ENCODE peak calls at places on chromosome 7, in six cellular contexts. Q is right lobe of liver, H is fibroblast of lung, W is colonic mucosa, O is IMR-90, D is mesendoderm. K is an unnamed sample. For H3K27me3, the result is how much of the 10 kb centered on the place peaks cover.

GRCh38 chr7:91876391-91877133 is 3.9 kb downstream of the MTERF1 start:
- DNase-seq in Q (no peak), H (peak), W (no peak), O (peak), D (peak), K (no peak)

GRCh38 chr7:139825666-139826290 is 3.3 kb upstream of the TBXAS1 start:
- DNase-seq in Q (no peak), H (peak), W (no peak), O (peak), D (no peak), K (no peak)

GRCh38 chr7:3367271-3367670 is 66.2 kb downstream of the SDK1 start:
- DNase-seq in Q (no peak), H (peak), W (no peak), O (no peak), D (no peak), K (no peak)

GRCh38 chr7:105906169-105906568 is 29.8 kb upstream of the ATXN7L1 start:
- DNase-seq in Q (no peak), H (no peak), W (no peak), O (no peak), D (peak), K (no peak)

GRCh38 chr7:127557803-127558202 is 27.6 kb downstream of the GCC1 start:
- DNase-seq in Q (no peak), H (no peak), W (no peak), O (no peak), D (no peak), K (no peak)

GRCh38 chr7:95725170-95725569 is 47.2 kb upstream of the DYNC1I1 start:
- DNase-seq in Q (no peak), H (no peak), W (no peak), O (no peak), D (peak), K (no peak)

GRCh38 chr7:143395187-143396149 is 13.2 kb downstream of the EPHA1 start:
- DNase-seq in Q (peak), H (peak), W (no peak), O (no peak), D (peak), K (no peak)

GRCh38 chr7:13907824-13908223 is 81.6 kb downstream of the ETV1 start:
- DNase-seq in Q (no peak), H (no peak), W (no peak), O (no peak), D (no peak), K (no peak)

GRCh38 chr7:78090616-78091015 is 292.0 kb downstream of the PHTF2 start:
- DNase-seq in Q (no peak), H (no peak), W (no peak), O (peak), D (no peak), K (no peak)

DNA sequence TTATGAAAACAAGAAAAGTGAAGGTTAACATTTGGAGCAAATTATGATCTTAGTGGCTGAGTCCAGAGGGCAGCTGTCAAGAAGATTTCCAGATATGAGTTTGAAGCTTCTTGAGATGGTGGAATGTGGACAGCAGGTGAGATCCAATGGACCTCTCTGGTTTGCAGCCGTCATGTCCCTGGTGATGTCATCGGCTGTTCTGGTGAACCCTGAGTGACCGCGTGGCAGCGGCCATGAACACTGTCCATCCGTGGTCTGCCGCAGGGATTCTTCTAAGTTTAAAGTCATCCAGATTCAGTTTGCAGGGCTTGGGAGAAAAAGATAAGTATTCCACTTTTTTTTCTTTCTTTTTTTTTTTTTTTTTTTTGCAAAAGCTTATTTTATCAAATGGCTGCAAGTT is 15.8 kb upstream of the VIPR2 start:
- DNase-seq in Q (no peak), H (no peak), W (no peak), O (no peak), D (no peak), K (no peak)
- H3K27me3 ChIP-seq in Q (under half), H (under half), W (under half), O (under half), D (under half), K (under half)

GRCh38 chr7:844514-844913 is 12.2 kb downstream of the SUN1 start:
- DNase-seq in Q (no peak), H (no peak), W (no peak), O (no peak), D (no peak), K (no peak)

GRCh38 chr7:843230-843629 is 11.0 kb downstream of the SUN1 start:
- DNase-seq in Q (no peak), H (no peak), W (no peak), O (no peak), D (no peak), K (peak)

GRCh38 chr7:841943-842342 is 9.7 kb downstream of the SUN1 start:
- DNase-seq in Q (no peak), H (no peak), W (no peak), O (no peak), D (no peak), K (no peak)

GRCh38 chr7:844043-844442 is 11.8 kb downstream of the SUN1 start:
- DNase-seq in Q (no peak), H (no peak), W (no peak), O (no peak), D (no peak), K (peak)

GRCh38 chr7:842436-843031 is 10.3 kb downstream of the SUN1 start:
- DNase-seq in Q (no peak), H (no peak), W (no peak), O (no peak), D (peak), K (no peak)
- H3K27me3 ChIP-seq in Q (under half), H (under half), W (under half), O (under half), D (under half), K (under half)

GRCh38 chr7:1283941-1284742 is 51.5 kb downstream of the UNCX start:
- DNase-seq in Q (no peak), H (no peak), W (no peak), O (no peak), D (no peak), K (no peak)
- H3K27me3 ChIP-seq in Q (under half), H (under half), W (under half), O (under half), D (under half), K (under half)

DNA sequence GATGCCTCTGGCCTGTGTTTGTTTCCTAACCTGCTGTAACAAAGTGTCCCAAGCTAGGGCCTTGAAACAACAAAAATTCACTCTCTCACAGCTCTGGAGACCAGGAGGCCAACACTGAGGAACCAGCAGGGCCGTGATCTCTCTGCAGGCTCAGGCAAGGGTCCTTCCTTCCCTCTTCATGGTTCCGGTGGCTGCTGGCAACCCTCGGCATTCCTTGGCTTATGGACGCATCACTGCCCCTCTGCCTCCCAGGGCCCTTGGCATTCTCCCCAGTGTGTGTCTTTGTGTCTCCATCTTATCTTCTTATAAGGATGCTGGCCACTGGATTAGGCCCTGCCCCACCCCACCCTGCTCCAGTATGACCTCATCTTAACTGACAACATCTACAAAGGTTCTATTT is 17.0 kb downstream of the CNPY1 start:
- DNase-seq in Q (peak), H (no peak), W (no peak), O (no peak), D (no peak), K (no peak)
- H3K27me3 ChIP-seq in Q (under half), H (under half), W (under half), O (under half), D (under half), K (under half)

GRCh38 chr7:64433590-64433989 is 119.8 kb downstream of the ZNF736 start:
- DNase-seq in Q (no peak), H (no peak), W (no peak), O (no peak), D (no peak), K (peak)
- H3K27me3 ChIP-seq in Q (under half), H (under half), W (under half), O (under half), D (under half), K (under half)

DNA sequence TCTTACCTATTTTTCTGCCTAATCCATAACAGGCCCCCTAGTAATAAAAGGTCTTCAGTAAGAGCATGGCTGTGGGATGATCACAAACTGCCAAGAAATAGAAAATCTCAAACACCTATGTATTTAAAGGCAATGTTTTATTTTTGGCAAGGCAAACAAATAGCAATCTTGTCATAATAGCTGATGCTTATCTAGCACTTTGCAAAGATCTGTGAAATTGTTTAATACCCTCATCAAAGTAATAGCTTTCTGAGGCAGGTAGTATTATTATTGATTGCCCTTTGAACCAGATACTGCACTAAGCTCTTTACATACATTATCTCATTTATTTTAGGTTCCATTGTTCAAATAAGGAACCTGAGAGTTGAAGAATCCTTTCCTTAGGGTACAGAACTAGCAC is 1.6 kb upstream of the CADPS2 start:
- DNase-seq in Q (no peak), H (no peak), W (no peak), O (no peak), D (no peak), K (no peak)
- H3K27me3 ChIP-seq in Q (under half), H (under half), W (under half), O (under half), D (under half), K (under half)

GRCh38 chr7:125136755-125137547 is 207.3 kb upstream of the POT1 start:
- DNase-seq in Q (no peak), H (peak), W (no peak), O (peak), D (no peak), K (no peak)

DNA sequence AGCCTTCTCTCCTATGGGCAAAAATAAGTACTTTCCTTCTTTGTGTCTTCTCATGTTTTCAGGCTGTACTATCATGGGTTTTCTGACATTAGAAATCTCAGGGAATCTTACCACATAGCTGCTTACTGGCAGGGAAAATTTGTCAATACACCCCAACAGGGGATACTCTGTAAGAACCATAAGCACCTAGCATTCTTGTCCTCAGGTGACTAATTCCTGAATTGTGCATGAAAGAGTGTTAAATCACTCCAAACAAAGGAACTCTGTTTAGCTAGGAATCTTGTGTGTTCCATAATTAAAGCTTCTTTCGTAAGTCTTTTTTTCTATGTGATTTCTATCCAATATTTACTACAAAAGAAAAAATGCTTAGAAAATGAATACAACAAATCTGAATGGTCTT is 206.7 kb upstream of the POT1 start:
- DNase-seq in Q (no peak), H (peak), W (no peak), O (no peak), D (peak), K (no peak)
- H3K27me3 ChIP-seq in Q (under half), H (under half), W (under half), O (under half), D (under half), K (under half)

GRCh38 chr7:1396195-1396594 is 63.1 kb downstream of the MICALL2 start:
- DNase-seq in Q (no peak), H (no peak), W (no peak), O (no peak), D (no peak), K (no peak)
- H3K27me3 ChIP-seq in Q (under half), H (under half), W (under half), O (half or more), D (under half), K (under half)

K was measured in upper lobe of left lung.